ENCODE peak calls at places on chromosomes 16 and 17, in four cellular contexts. T is GM23248, Z is PC-9, G is DND-41. P is an unnamed sample.

GRCh38 chr17:74272731-74273201 is 1.3 kb upstream of the DNAI2 start:
- DNase-seq in T (no peak), Z (no peak), G (no peak), P (peak; percentile 63)

GRCh38 chr17:80195671-80196529 is 24.2 kb downstream of the SGSH start:
- DNase-seq in T (peak; percentile 36), Z (no peak), G (peak; percentile 52), P (peak; percentile 59)

GRCh38 chr16:23145186-23145585 is 4.1 kb downstream of the USP31 start:
- DNase-seq in T (no peak), Z (no peak), G (no peak), P (peak; percentile 12)

GRCh38 chr16:85310868-85311585 is 198.8 kb upstream of the CIBAR2 start:
- DNase-seq in T (no peak), Z (no peak), G (peak; percentile 19), P (no peak)

GRCh38 chr16:1167276-1168107 is 14.6 kb downstream of the CACNA1H start:
- DNase-seq in T (no peak), Z (no peak), G (no peak), P (peak; percentile 95)

GRCh38 chr17:44867841-44868240 is 20.2 kb downstream of the HIGD1B start:
- DNase-seq in T (no peak), Z (no peak), G (no peak), P (no peak)

GRCh38 chr16:13909872-13910303 is 10.1 kb upstream of the ERCC4 start:
- DNase-seq in T (peak; percentile 75), Z (peak; percentile 34), G (no peak), P (no peak)

GRCh38 chr16:68936729-68937631 is 93.6 kb downstream of the TANGO6 start:
- DNase-seq in T (peak; percentile 5), Z (no peak), G (no peak), P (no peak)

GRCh38 chr16:68144008-68144407 is 58.8 kb downstream of the NFATC3 start:
- DNase-seq in T (peak; percentile 15), Z (no peak), G (no peak), P (no peak)

GRCh38 chr17:75633484-75634375 is 496 bp downstream of the SMIM5 start:
- DNase-seq in T (peak; percentile 96), Z (peak; percentile 93), G (peak; percentile 78), P (peak; percentile 95)

GRCh38 chr16:49712567-49712966 is 143.3 kb downstream of the ZNF423 start:
- DNase-seq in T (no peak), Z (no peak), G (no peak), P (no peak)

GRCh38 chr16:10622036-10622921 is 41.9 kb upstream of the EMP2 start:
- DNase-seq in T (no peak), Z (no peak), G (no peak), P (peak; percentile 22)

GRCh38 chr16:1493746-1494094 is 560 bp downstream of the TELO2 start:
- DNase-seq in T (peak; percentile 61), Z (no peak), G (no peak), P (peak; percentile 60)

GRCh38 chr17:1730345-1731193 is 6.1 kb downstream of the WDR81 start:
- DNase-seq in T (peak; percentile 93), Z (peak; percentile 54), G (no peak), P (no peak)

GRCh38 chr16:58409316-58409973 is 17.2 kb downstream of the GINS3 start:
- DNase-seq in T (peak; percentile 69), Z (peak; percentile 83), G (no peak), P (no peak)

GRCh38 chr16:75203106-75203505 is 3.9 kb downstream of the CTRB2 start:
- DNase-seq in T (no peak), Z (no peak), G (no peak), P (no peak)

GRCh38 chr16:84806890-84807258 is 12.9 kb upstream of the CRISPLD2 start:
- DNase-seq in T (no peak), Z (no peak), G (no peak), P (no peak)

GRCh38 chr17:36720131-36720530 is 118.7 kb downstream of the MRM1 start:
- DNase-seq in T (no peak), Z (no peak), G (no peak), P (no peak)

GRCh38 chr17:36723459-36723858 is 122.1 kb downstream of the MRM1 start:
- DNase-seq in T (no peak), Z (no peak), G (no peak), P (no peak)

GRCh38 chr17:36722121-36722902 is 120.9 kb downstream of the MRM1 start:
- DNase-seq in T (peak; percentile 42), Z (peak; percentile 79), G (peak; percentile 90), P (peak; percentile 85)

GRCh38 chr17:36722903-36723263 is 121.5 kb downstream of the MRM1 start:
- DNase-seq in T (no peak), Z (no peak), G (no peak), P (no peak)

GRCh38 chr17:36721560-36722120 is 120.3 kb downstream of the MRM1 start:
- DNase-seq in T (peak; percentile 32), Z (no peak), G (peak; percentile 5), P (no peak)
- H2AFZ ChIP-seq in T (peak overlapping the region; percentile 93), Z (peak overlapping the region; percentile 53), G (peak overlapping the region; percentile 86), P (peak overlapping the region; percentile 81)

GRCh38 chr16:12341423-12341822 is 364.9 kb downstream of the SNX29 start:
- DNase-seq in T (peak; percentile 80), Z (peak; percentile 78), G (no peak), P (no peak)
- H3K4me3 ChIP-seq in T (no peak overlapping the region), Z (no peak overlapping the region), G (no peak overlapping the region), P (no peak overlapping the region)

DNA sequence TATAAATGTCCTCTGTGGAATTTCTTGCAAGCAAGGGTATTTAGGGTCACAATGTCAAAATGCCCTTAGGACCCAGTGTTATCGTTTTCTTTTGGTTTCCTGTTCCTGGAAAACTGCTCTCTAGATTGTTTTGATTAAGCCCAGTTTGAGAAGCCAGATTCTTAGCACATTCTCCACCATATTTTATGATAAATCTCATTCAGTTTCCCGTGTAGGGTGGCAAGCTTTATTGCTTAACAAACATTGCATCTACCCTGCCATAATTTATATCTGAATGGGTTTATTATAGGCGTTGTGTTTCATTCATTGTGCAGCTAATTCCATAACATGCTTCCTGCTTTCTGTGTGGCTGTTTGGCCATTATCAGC is 389.1 kb upstream of the DYNLRB2 start:
- DNase-seq in T (no peak), Z (no peak), G (no peak), P (no peak)
- H3K9me3 ChIP-seq in T (no peaks in the 10 kb centered on the region), Z (no peaks in the 10 kb centered on the region), G (no peaks in the 10 kb centered on the region), P (no peaks in the 10 kb centered on the region)

GRCh38 chr16:87812200-87812656 is 46.4 kb upstream of the KLHDC4 start:
- DNase-seq in T (no peak), Z (no peak), G (no peak), P (no peak)
- H2AFZ ChIP-seq in T (no peak overlapping the region), Z (no peak overlapping the region), G (no peak overlapping the region), P (no peak overlapping the region)

GRCh38 chr17:43134774-43135453 is 9.8 kb upstream of the BRCA1 start:
- DNase-seq in T (no peak), Z (no peak), G (no peak), P (no peak)

GRCh38 chr17:43140396-43141332 is 15.5 kb upstream of the BRCA1 start:
- DNase-seq in T (no peak), Z (no peak), G (no peak), P (no peak)

GRCh38 chr17:43132117-43132516 is 7.0 kb upstream of the BRCA1 start:
- DNase-seq in T (no peak), Z (no peak), G (no peak), P (no peak)

GRCh38 chr17:43129671-43130010 is 4.5 kb upstream of the BRCA1 start:
- DNase-seq in T (no peak), Z (no peak), G (no peak), P (no peak)

GRCh38 chr17:43135454-43135819 is 10.3 kb upstream of the BRCA1 start:
- DNase-seq in T (no peak), Z (no peak), G (no peak), P (no peak)
- H3K4me3 ChIP-seq in T (no peak overlapping the region), Z (no peak overlapping the region), G (peak overlapping the region; percentile 24), P (no peak overlapping the region)

DNA sequence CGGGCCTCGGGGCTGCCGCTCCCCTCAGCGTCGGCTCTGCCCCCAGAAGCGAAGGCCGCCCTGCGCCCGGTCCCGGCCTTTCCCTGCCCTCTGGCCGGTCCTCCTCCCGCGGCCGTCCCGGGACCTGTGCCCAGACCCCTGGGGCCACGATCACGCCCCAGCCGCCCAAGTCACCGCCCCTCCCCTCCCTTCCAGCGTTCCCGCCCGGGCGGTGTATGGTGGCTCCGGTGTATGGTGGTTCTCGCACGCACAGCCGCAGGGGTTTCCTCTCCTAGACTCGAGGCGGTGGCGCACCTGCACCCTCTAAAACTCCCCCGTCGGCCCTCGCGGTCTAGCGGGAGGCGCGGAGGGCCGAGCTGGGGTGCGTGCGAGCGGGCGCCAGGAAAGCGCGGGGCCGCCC is 10.0 kb downstream of the TIGD7 start:
- DNase-seq in T (no peak), Z (no peak), G (no peak), P (no peak)
- H3K9me3 ChIP-seq in T (no peaks in the 10 kb centered on the region), Z (peaks cover 63% of the 10 kb centered on the region), G (no peaks in the 10 kb centered on the region), P (peaks cover 19% of the 10 kb centered on the region)

GRCh38 chr16:29656688-29657523 is 6.1 kb upstream of the SPN start:
- DNase-seq in T (no peak), Z (no peak), G (no peak), P (no peak)
- H2AFZ ChIP-seq in T (no peak overlapping the region), Z (no peak overlapping the region), G (no peak overlapping the region), P (no peak overlapping the region)

DNA sequence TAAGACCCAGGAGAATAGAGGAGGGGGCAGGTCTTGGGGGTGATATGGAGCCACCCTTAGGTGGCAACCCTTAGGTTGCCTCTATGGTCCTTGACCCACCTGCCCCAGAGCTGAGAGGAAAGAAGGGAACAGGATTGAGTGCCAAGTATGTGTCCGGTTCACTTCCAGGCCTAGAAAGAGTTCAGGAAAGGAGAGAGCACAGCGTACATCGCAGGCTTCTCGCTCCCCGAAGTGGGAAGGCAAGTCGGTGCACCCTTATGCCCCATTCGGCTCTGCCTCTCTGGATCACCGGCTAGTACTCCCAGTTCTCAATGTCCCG is 631 bp downstream of the SP6 start:
- DNase-seq in T (no peak), Z (no peak), G (no peak), P (no peak)
- H3K4me3 ChIP-seq in T (no peak overlapping the region), Z (peak overlapping the region; percentile 72), G (no peak overlapping the region), P (peak overlapping the region; percentile 46)

P was measured in neural progenitor cell.